ENCODE peak calls at places on chromosomes 2 and 18, in eight cellular contexts. One of them, this sample, is unnamed.
A peak's percentile ranks its signal among the peaks of the same experiment; 100 is the strongest.

GRCh38 chr2:163553601-163554000 is 182.2 kb downstream of the FIGN start:
- DNase-seq in small intestine: no peak
- DNase-seq in lower leg skin: no peak
- DNase-seq in WERI-Rb-1: no peak
- DNase-seq in kidney: no peak
- DNase-seq in activated CD4-positive, alpha-beta T cell treated with anti-CD3 and anti-CD28 coated beads, Interleukin-2, amount 50 U/mL, for 48 hours: no peak
- DNase-seq in fibroblast of pulmonary artery: peak; percentile 20
- DNase-seq in GM13977: no peak
- DNase-seq in this sample: no peak

GRCh38 chr18:32469691-32470131 is 971 bp downstream of the GAREM1 start:
- DNase-seq in lower leg skin: no peak
- DNase-seq in WERI-Rb-1: no peak
- DNase-seq in kidney: no peak
- DNase-seq in GM13977: peak; percentile 28
- DNase-seq in fibroblast of pulmonary artery: peak; percentile 23
- DNase-seq in small intestine: peak; percentile 15
- DNase-seq in activated CD4-positive, alpha-beta T cell treated with anti-CD3 and anti-CD28 coated beads, Interleukin-2, amount 50 U/mL, for 48 hours: no peak
- DNase-seq in this sample: no peak

GRCh38 chr18:69995774-69996173 is 48.1 kb upstream of the CD226 start:
- DNase-seq in lower leg skin: no peak
- DNase-seq in fibroblast of pulmonary artery: no peak
- DNase-seq in GM13977: no peak
- DNase-seq in activated CD4-positive, alpha-beta T cell treated with anti-CD3 and anti-CD28 coated beads, Interleukin-2, amount 50 U/mL, for 48 hours: no peak
- DNase-seq in kidney: no peak
- DNase-seq in small intestine: no peak
- DNase-seq in WERI-Rb-1: no peak
- DNase-seq in this sample: no peak

GRCh38 chr2:20091305-20091991 is 40.0 kb upstream of the LAPTM4A start:
- DNase-seq in kidney: peak; percentile 88
- DNase-seq in activated CD4-positive, alpha-beta T cell treated with anti-CD3 and anti-CD28 coated beads, Interleukin-2, amount 50 U/mL, for 48 hours: no peak
- DNase-seq in fibroblast of pulmonary artery: peak; percentile 92
- DNase-seq in small intestine: no peak
- DNase-seq in WERI-Rb-1: no peak
- DNase-seq in GM13977: no peak
- DNase-seq in lower leg skin: peak; percentile 96
- DNase-seq in this sample: no peak

GRCh38 chr2:98464772-98465310 is 20.2 kb downstream of the INPP4A start:
- DNase-seq in lower leg skin: no peak
- DNase-seq in kidney: no peak
- DNase-seq in fibroblast of pulmonary artery: no peak
- DNase-seq in GM13977: no peak
- DNase-seq in WERI-Rb-1: peak; percentile 22
- DNase-seq in small intestine: peak; percentile 46
- DNase-seq in activated CD4-positive, alpha-beta T cell treated with anti-CD3 and anti-CD28 coated beads, Interleukin-2, amount 50 U/mL, for 48 hours: peak; percentile 47
- DNase-seq in this sample: no peak

GRCh38 chr2:141105763-141106162 is 1025.1 kb downstream of the LRP1B start:
- DNase-seq in fibroblast of pulmonary artery: no peak
- DNase-seq in GM13977: no peak
- DNase-seq in WERI-Rb-1: no peak
- DNase-seq in lower leg skin: no peak
- DNase-seq in activated CD4-positive, alpha-beta T cell treated with anti-CD3 and anti-CD28 coated beads, Interleukin-2, amount 50 U/mL, for 48 hours: no peak
- DNase-seq in kidney: no peak
- DNase-seq in small intestine: no peak
- DNase-seq in this sample: no peak

GRCh38 chr2:25912851-25913695 is 34.8 kb upstream of the ASXL2 start:
- DNase-seq in activated CD4-positive, alpha-beta T cell treated with anti-CD3 and anti-CD28 coated beads, Interleukin-2, amount 50 U/mL, for 48 hours: no peak
- DNase-seq in fibroblast of pulmonary artery: peak; percentile 33
- DNase-seq in GM13977: no peak
- DNase-seq in WERI-Rb-1: no peak
- DNase-seq in small intestine: no peak
- DNase-seq in lower leg skin: no peak
- DNase-seq in kidney: peak; percentile 4
- DNase-seq in this sample: no peak

GRCh38 chr2:204321910-204322765 is 223.1 kb upstream of the PARD3B start:
- DNase-seq in fibroblast of pulmonary artery: peak; percentile 89
- DNase-seq in lower leg skin: no peak
- DNase-seq in WERI-Rb-1: no peak
- DNase-seq in small intestine: no peak
- DNase-seq in GM13977: no peak
- DNase-seq in kidney: no peak
- DNase-seq in activated CD4-positive, alpha-beta T cell treated with anti-CD3 and anti-CD28 coated beads, Interleukin-2, amount 50 U/mL, for 48 hours: no peak
- DNase-seq in this sample: no peak

GRCh38 chr18:13217466-13217961 is 1.0 kb upstream of the LDLRAD4 start:
- DNase-seq in GM13977: peak; percentile 66
- DNase-seq in activated CD4-positive, alpha-beta T cell treated with anti-CD3 and anti-CD28 coated beads, Interleukin-2, amount 50 U/mL, for 48 hours: peak; percentile 62
- DNase-seq in small intestine: peak; percentile 70
- DNase-seq in WERI-Rb-1: peak; percentile 75
- DNase-seq in fibroblast of pulmonary artery: peak; percentile 10
- DNase-seq in kidney: peak; percentile 89
- DNase-seq in lower leg skin: peak; percentile 94
- DNase-seq in this sample: no peak

GRCh38 chr18:29191263-29191662 is 1014.3 kb upstream of the CDH2 start:
- DNase-seq in GM13977: no peak
- DNase-seq in WERI-Rb-1: peak; percentile 9
- DNase-seq in fibroblast of pulmonary artery: peak; percentile 55
- DNase-seq in kidney: no peak
- DNase-seq in activated CD4-positive, alpha-beta T cell treated with anti-CD3 and anti-CD28 coated beads, Interleukin-2, amount 50 U/mL, for 48 hours: no peak
- DNase-seq in lower leg skin: no peak
- DNase-seq in small intestine: no peak
- DNase-seq in this sample: no peak

GRCh38 chr18:64273724-64274123 is 124.8 kb upstream of the LINC00305 start:
- DNase-seq in small intestine: no peak
- DNase-seq in GM13977: no peak
- DNase-seq in fibroblast of pulmonary artery: no peak
- DNase-seq in lower leg skin: no peak
- DNase-seq in kidney: no peak
- DNase-seq in WERI-Rb-1: no peak
- DNase-seq in activated CD4-positive, alpha-beta T cell treated with anti-CD3 and anti-CD28 coated beads, Interleukin-2, amount 50 U/mL, for 48 hours: no peak
- DNase-seq in this sample: no peak